ENCODE peak calls at places on chromosome 3, in nine cellular contexts. Z is fibroblast of the aortic adventitia, E is psoas muscle, P is AG04450, R is fibroblast of villous mesenchyme, V is upper lobe of right lung, H is left lung, L is foreskin fibroblast, U is dorsolateral prefrontal cortex. K is an unnamed sample.

GRCh38 chr3:116390318-116390717 is 55.0 kb downstream of the LSAMP start:
- DNase-seq in Z (no peak), E (no peak), P (no peak), R (no peak), V (no peak), H (no peak), L (no peak), U (no peak), K (no peak)

GRCh38 chr3:11212301-11212613 is 58.0 kb downstream of the HRH1 start:
- DNase-seq in Z (peak), E (no peak), P (no peak), R (peak), V (no peak), H (no peak), L (peak), U (no peak), K (no peak)

GRCh38 chr3:149576071-149576564 is 81.7 kb downstream of the WWTR1 start:
- DNase-seq in Z (peak), E (peak), P (peak), R (peak), V (no peak), H (no peak), L (peak), U (no peak), K (no peak)

GRCh38 chr3:42654331-42655201 is 1.1 kb downstream of the ZBTB47 start:
- DNase-seq in Z (peak), E (peak), P (no peak), R (peak), V (peak), H (peak), L (peak), U (no peak), K (no peak)

GRCh38 chr3:13539285-13539625 is 9.7 kb upstream of the FBLN2 start:
- DNase-seq in Z (peak), E (no peak), P (peak), R (peak), V (no peak), H (peak), L (peak), U (no peak), K (no peak)

GRCh38 chr3:146770301-146770700 is 165.2 kb upstream of the PLSCR5 start:
- DNase-seq in Z (no peak), E (no peak), P (no peak), R (no peak), V (no peak), H (no peak), L (no peak), U (no peak), K (no peak)

GRCh38 chr3:167669699-167670098 is 16.0 kb upstream of the WDR49 start:
- DNase-seq in Z (no peak), E (no peak), P (no peak), R (no peak), V (no peak), H (no peak), L (no peak), U (no peak), K (no peak)

GRCh38 chr3:12444582-12445468 is 39.5 kb upstream of the TSEN2 start:
- DNase-seq in Z (no peak), E (no peak), P (no peak), R (peak), V (no peak), H (no peak), L (no peak), U (no peak), K (no peak)

GRCh38 chr3:43006825-43007224 is 27.7 kb downstream of the GASK1A start:
- DNase-seq in Z (no peak), E (no peak), P (no peak), R (no peak), V (no peak), H (no peak), L (no peak), U (no peak), K (no peak)

GRCh38 chr3:75001330-75001729 is 386.9 kb upstream of the CNTN3 start:
- DNase-seq in Z (peak), E (no peak), P (no peak), R (no peak), V (no peak), H (no peak), L (no peak), U (no peak), K (no peak)
- TF ChIP-seq CTCF in Z (no peak), E (no peak), P (peak), R (no peak), V (peak), H (peak), L (peak), U (peak), K (no peak)

DNA sequence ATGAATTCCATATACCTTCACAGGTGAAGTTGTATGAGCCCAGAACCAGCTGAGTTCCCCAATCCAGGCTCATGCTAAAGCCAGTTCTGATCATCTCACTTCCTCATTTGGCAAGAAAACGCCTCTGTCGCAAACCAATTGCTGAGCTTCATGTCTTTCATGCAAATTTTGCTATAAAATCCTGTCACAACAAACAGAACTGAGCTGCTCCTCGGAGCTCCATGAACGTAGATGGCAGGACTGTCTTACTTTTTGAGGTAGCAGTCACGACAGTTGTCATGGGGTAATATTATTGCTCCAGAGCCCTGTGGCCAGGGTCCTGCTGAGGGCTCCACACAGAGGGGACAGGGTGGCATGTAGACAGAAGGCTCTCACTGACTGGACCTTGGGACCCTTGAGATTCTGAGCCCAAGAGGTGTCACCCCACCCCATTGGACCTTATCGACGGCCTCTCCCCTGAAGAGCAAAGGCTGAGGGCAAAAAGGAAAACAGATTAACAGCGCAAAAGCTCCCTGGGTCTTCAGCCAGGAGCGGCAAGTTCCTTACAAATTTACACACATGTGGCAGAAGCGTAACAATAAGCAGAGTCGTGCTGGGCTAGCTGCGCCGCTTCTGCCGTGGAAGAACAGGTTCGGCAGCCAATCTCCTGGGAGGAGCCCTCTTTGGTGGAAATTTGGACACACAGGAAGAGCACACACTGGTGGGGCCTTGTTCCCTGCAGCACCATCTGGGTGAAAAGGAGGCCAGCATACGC is 249.2 kb downstream of the OPA1 start:
- DNase-seq in Z (no peak), E (no peak), P (no peak), R (no peak), V (peak), H (no peak), L (no peak), U (no peak), K (no peak)
- H3K4me3 ChIP-seq in Z (no peak), E (no peak), P (no peak), R (no peak), V (peak), H (no peak), L (no peak), U (no peak), K (no peak)

GRCh38 chr3:170808041-170808440 is 62.0 kb downstream of the RPL22L1 start:
- DNase-seq in Z (no peak), E (no peak), P (no peak), R (no peak), V (no peak), H (no peak), L (no peak), U (no peak), K (no peak)
- TF ChIP-seq CTCF in Z (no peak), E (no peak), P (no peak), R (no peak), V (no peak), H (no peak), L (no peak), U (no peak), K (no peak)

GRCh38 chr3:72077473-72078259 is 292.7 kb upstream of the PROK2 start:
- DNase-seq in Z (no peak), E (no peak), P (no peak), R (no peak), V (no peak), H (no peak), L (no peak), U (no peak), K (no peak)

GRCh38 chr3:72078661-72079368 is 293.9 kb upstream of the PROK2 start:
- DNase-seq in Z (no peak), E (no peak), P (no peak), R (no peak), V (no peak), H (no peak), L (no peak), U (no peak), K (no peak)

GRCh38 chr3:72080101-72080500 is 295.2 kb upstream of the PROK2 start:
- DNase-seq in Z (no peak), E (no peak), P (no peak), R (no peak), V (no peak), H (no peak), L (no peak), U (no peak), K (no peak)

GRCh38 chr3:72080800-72081199 is 295.9 kb upstream of the PROK2 start:
- DNase-seq in Z (no peak), E (no peak), P (no peak), R (no peak), V (no peak), H (no peak), L (no peak), U (no peak), K (no peak)

GRCh38 chr3:72079369-72079872 is 294.5 kb upstream of the PROK2 start:
- DNase-seq in Z (no peak), E (no peak), P (no peak), R (no peak), V (no peak), H (no peak), L (no peak), U (no peak), K (no peak)
- H3K4me3 ChIP-seq in Z (no peak), E (no peak), P (no peak), R (no peak), V (no peak), H (no peak), L (no peak), U (no peak), K (no peak)